ENCODE peak calls at places on chromosomes 5 and 9, in five cellular contexts. C, I, L, O and Q are unnamed samples.

GRCh38 chr9:116070256-116070914 is 83.2 kb upstream of the PAPPA start:
- DNase-seq in L (no peak), O (no peak), I (no peak), C (no peak), Q (no peak)

GRCh38 chr5:169374761-169375160 is 73.8 kb upstream of the SLIT3 start:
- DNase-seq in L (no peak), O (no peak), I (no peak), C (no peak), Q (no peak)

GRCh38 chr5:172714491-172715420 is 56.2 kb downstream of the DUSP1 start:
- DNase-seq in I (peak; percentile 92), O (peak; percentile 12), C (peak; percentile 79), L (peak; percentile 91), Q (peak; percentile 92)

GRCh38 chr9:10144336-10144735 is 468.5 kb downstream of the PTPRD start:
- DNase-seq in C (no peak), O (no peak), I (no peak), L (no peak), Q (no peak)

GRCh38 chr5:15010936-15011335 is 139.4 kb upstream of the ANKH start:
- DNase-seq in L (no peak), I (no peak), C (no peak), O (no peak), Q (no peak)

GRCh38 chr5:153699035-153699434 is 208.6 kb downstream of the GRIA1 start:
- DNase-seq in L (no peak), O (no peak), I (no peak), C (no peak), Q (no peak)

GRCh38 chr5:36664762-36665161 is 58.4 kb downstream of the SLC1A3 start:
- DNase-seq in I (no peak), C (no peak), L (no peak), O (no peak), Q (no peak)

GRCh38 chr5:25944786-25945185 is 1093.6 kb downstream of the CDH9 start:
- DNase-seq in I (no peak), L (no peak), C (no peak), O (no peak), Q (no peak)

GRCh38 chr5:14739538-14739937 is 75.0 kb downstream of the OTULIN start:
- DNase-seq in I (no peak), C (no peak), O (no peak), L (no peak), Q (no peak)

GRCh38 chr5:73384861-73385260 is 63.7 kb downstream of the FOXD1 start:
- DNase-seq in I (no peak), O (no peak), C (no peak), L (no peak), Q (no peak)

GRCh38 chr5:93588586-93589347 is 5.7 kb downstream of the NR2F1 start:
- DNase-seq in L (peak; percentile 89), O (no peak), I (no peak), C (no peak), Q (no peak)

GRCh38 chr9:93676310-93677054 is 100.1 kb downstream of the PHF2 start:
- DNase-seq in C (peak; percentile 3), I (peak; percentile 46), L (peak; percentile 83), O (no peak), Q (peak; percentile 72)

GRCh38 chr5:52878671-52879070 is 91.0 kb downstream of the ITGA1 start:
- DNase-seq in L (no peak), C (no peak), I (no peak), O (no peak), Q (no peak)

GRCh38 chr9:20623021-20623747 is 885 bp upstream of the MLLT3 start:
- DNase-seq in I (peak; percentile 59), L (no peak), O (no peak), C (peak; percentile 26), Q (no peak)

GRCh38 chr5:38434981-38435710 is 121.3 kb downstream of the LIFR start:
- DNase-seq in I (no peak), C (no peak), L (no peak), O (no peak), Q (no peak)

GRCh38 chr5:179345429-179346321 is at the start of gene ADAMTS2:
- DNase-seq in L (no peak), C (no peak), O (no peak), I (no peak), Q (no peak)

GRCh38 chr5:109826-110225 is 17.9 kb downstream of the PLEKHG4B start:
- DNase-seq in I (no peak), L (no peak), O (no peak), C (no peak), Q (no peak)

GRCh38 chr5:53170748-53171349 is 61.3 kb upstream of the MOCS2 start:
- DNase-seq in C (no peak), O (no peak), L (no peak), I (no peak), Q (no peak)

GRCh38 chr5:141475625-141476131 is at the start of gene PCDHGC3:
- DNase-seq in I (peak; percentile 97), L (peak; percentile 91), C (no peak), O (no peak), Q (peak; percentile 95)

GRCh38 chr5:154174091-154174490 is 16.4 kb upstream of the GALNT10 start:
- DNase-seq in O (no peak), I (no peak), L (no peak), C (no peak), Q (no peak)

GRCh38 chr9:93238953-93239352 is 55.0 kb downstream of the WNK2 start:
- DNase-seq in I (no peak), O (no peak), C (no peak), L (no peak), Q (no peak)

GRCh38 chr5:135063511-135064234 is 29.6 kb upstream of the PITX1 start:
- DNase-seq in O (no peak), C (no peak), I (no peak), L (no peak), Q (no peak)